ENCODE peak calls at places on chromosomes 2 and 18, in four cellular contexts. X is IMR-90, D is heart left ventricle, L is neural crest cell. V is an unnamed sample.

GRCh38 chr18:63177822-63178525 is 141.6 kb downstream of the BCL2 start:
- DNase-seq in L (no peak), X (no peak), D (no peak), V (no peak)

GRCh38 chr2:14081526-14081925 is 551.0 kb upstream of the LRATD1 start:
- DNase-seq in D (no peak), L (no peak), X (no peak), V (no peak)

GRCh38 chr2:102667072-102667471 is 47.7 kb downstream of the SLC9A2 start:
- DNase-seq in X (no peak), L (no peak), D (no peak), V (no peak)

GRCh38 chr2:238939074-238939473 is 91.2 kb downstream of the TWIST2 start:
- DNase-seq in L (no peak), D (no peak), X (no peak), V (no peak)

GRCh38 chr2:197296861-197297260 is 13.7 kb downstream of the ANKRD44 start:
- DNase-seq in L (no peak), D (no peak), X (no peak), V (no peak)

GRCh38 chr18:58549814-58550339 is 79.0 kb downstream of the ALPK2 start:
- DNase-seq in D (no peak), X (no peak), L (no peak), V (no peak)

GRCh38 chr2:26846881-26847662 is 860 bp upstream of the DPYSL5 start:
- DNase-seq in D (no peak), X (no peak), L (peak; percentile 29), V (peak; percentile 46)

GRCh38 chr2:142834003-142834402 is 43.5 kb upstream of the KYNU start:
- DNase-seq in X (peak; percentile 64), D (no peak), L (no peak), V (no peak)

GRCh38 chr2:121489284-121489683 is 41.4 kb upstream of the RNU4ATAC start:
- DNase-seq in L (no peak), D (no peak), X (peak; percentile 68), V (no peak)

GRCh38 chr2:150689600-150689999 is 202.1 kb upstream of the RND3 start:
- DNase-seq in L (no peak), D (no peak), X (no peak), V (no peak)

GRCh38 chr2:42830922-42831574 is 38.7 kb upstream of the HAAO start:
- DNase-seq in D (no peak), X (no peak), L (no peak), V (no peak)

GRCh38 chr18:79600141-79600540 is 79.5 kb upstream of the CTDP1 start:
- DNase-seq in D (no peak), L (no peak), X (no peak), V (peak; percentile 10)

GRCh38 chr2:32484907-32485306 is 128.1 kb downstream of the BIRC6 start:
- DNase-seq in D (no peak), X (peak; percentile 97), L (no peak), V (no peak)

GRCh38 chr2:19848029-19848750 is 53.6 kb downstream of the TTC32 start:
- DNase-seq in D (no peak), X (no peak), L (no peak), V (no peak)

GRCh38 chr18:73895701-73896100 is 251.9 kb downstream of the FBXO15 start:
- DNase-seq in L (no peak), X (no peak), D (no peak), V (no peak)

GRCh38 chr18:62585274-62586147 is 62.7 kb downstream of the ZCCHC2 start:
- DNase-seq in X (no peak), L (no peak), D (no peak), V (no peak)

GRCh38 chr2:109591236-109591635 is 22.5 kb downstream of the SEPTIN10 start:
- DNase-seq in L (no peak), X (no peak), D (no peak), V (no peak)

GRCh38 chr18:34977787-34978532 is 63.3 kb upstream of the MAPRE2 start:
- DNase-seq in D (peak; percentile 80), L (peak; percentile 28), X (peak; percentile 6), V (peak; percentile 86)

GRCh38 chr2:80748576-80748975 is 444.0 kb upstream of the LRRTM1 start:
- DNase-seq in L (no peak), X (no peak), D (no peak), V (no peak)

GRCh38 chr2:120110062-120110362 is 97.1 kb downstream of the EPB41L5 start:
- DNase-seq in X (no peak), D (no peak), L (no peak), V (no peak)

DNA sequence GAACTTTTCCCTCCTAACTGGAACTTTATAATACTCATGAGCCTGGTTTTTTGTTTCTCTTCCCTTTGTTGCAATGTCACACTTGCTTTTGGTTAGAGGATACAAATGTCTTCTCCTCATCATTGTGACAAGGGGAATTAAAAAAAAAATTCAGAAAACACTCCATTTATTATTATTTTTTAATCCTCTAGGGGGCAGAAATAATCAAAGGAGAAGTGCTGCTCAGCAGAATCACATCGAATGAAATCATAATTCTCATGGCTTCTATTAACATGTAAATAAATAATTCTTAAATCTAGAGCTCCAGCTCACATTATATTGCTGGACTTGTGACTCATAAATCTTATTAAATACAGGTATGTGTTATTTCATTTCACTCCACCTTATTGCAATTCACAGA is 273.8 kb downstream of the TRIB2 start:
- DNase-seq in D (no peak), X (no peak), L (no peak), V (no peak)
- TF ChIP-seq CTCF in D (no peak), X (peak; percentile 31), L (peak; percentile 42), V (no peak)

GRCh38 chr2:193240752-193241151 is 1046.0 kb upstream of the TMEFF2 start:
- DNase-seq in D (no peak), X (no peak), L (no peak), V (no peak)
- TF ChIP-seq CTCF in D (no peak), X (no peak), L (peak; percentile 60), V (peak; percentile 73)

GRCh38 chr2:85886141-85886540 is 2.6 kb downstream of the ST3GAL5 start:
- DNase-seq in X (no peak), D (no peak), L (no peak), V (no peak)

GRCh38 chr2:85888745-85889647 is at the start of gene ST3GAL5:
- DNase-seq in X (peak; percentile 75), L (peak; percentile 89), D (peak; percentile 97), V (peak; percentile 94)

GRCh38 chr2:85888020-85888744 is 608 bp downstream of the ST3GAL5 start:
- DNase-seq in D (no peak), L (no peak), X (no peak), V (peak; percentile 39)

GRCh38 chr2:85886585-85886984 is 2.2 kb downstream of the ST3GAL5 start:
- DNase-seq in L (no peak), D (no peak), X (peak; percentile 99), V (no peak)

DNA sequence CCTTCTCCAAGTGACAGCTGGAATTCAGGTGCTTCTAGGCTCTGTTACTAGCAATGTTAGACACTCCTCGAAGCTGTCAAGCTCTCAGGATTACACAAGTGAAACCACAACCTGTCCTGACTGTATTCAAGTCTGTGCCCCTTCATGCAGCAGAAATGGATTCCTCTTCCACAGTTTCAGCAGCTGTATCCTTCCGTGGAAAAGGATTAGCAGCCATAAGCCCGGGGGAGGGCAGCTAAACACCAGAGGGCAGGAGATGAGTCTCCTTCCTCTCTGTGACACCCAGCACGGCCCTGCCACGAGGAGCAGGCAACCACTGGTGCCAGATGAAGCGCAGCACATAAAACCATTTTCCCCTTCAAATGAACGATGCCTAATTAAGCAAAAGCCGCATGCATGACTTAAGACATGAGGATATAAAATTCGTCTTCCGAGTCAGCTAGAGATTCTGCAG is 1.2 kb downstream of the ST3GAL5 start:
- DNase-seq in X (peak; percentile 40), D (peak; percentile 74), L (no peak), V (peak; percentile 45)
- TF ChIP-seq CTCF in X (peak; percentile 20), D (no peak), L (peak; percentile 31), V (no peak)

GRCh38 chr18:32896781-32897547 is 124.1 kb upstream of the KLHL14 start:
- DNase-seq in X (no peak), L (no peak), D (no peak), V (no peak)

GRCh38 chr18:32902566-32903330 is 129.9 kb upstream of the KLHL14 start:
- DNase-seq in L (no peak), D (no peak), X (no peak), V (no peak)

GRCh38 chr18:32893915-32894314 is 121.1 kb upstream of the KLHL14 start:
- DNase-seq in D (no peak), L (no peak), X (no peak), V (no peak)

GRCh38 chr18:32899819-32900218 is 127.0 kb upstream of the KLHL14 start:
- DNase-seq in L (no peak), D (no peak), X (peak; percentile 4), V (no peak)
- TF ChIP-seq CTCF in L (no peak), D (no peak), X (no peak), V (no peak)

GRCh38 chr18:32677578-32677977 is 95.2 kb downstream of the KLHL14 start:
- DNase-seq in X (no peak), L (no peak), D (no peak), V (no peak)

GRCh38 chr18:32669549-32670165 is 103.2 kb downstream of the KLHL14 start:
- DNase-seq in X (no peak), D (no peak), L (no peak), V (no peak)

GRCh38 chr18:32670727-32671126 is 102.1 kb downstream of the KLHL14 start:
- DNase-seq in D (no peak), X (no peak), L (no peak), V (no peak)

GRCh38 chr18:32674491-32674890 is 98.3 kb downstream of the KLHL14 start:
- DNase-seq in L (no peak), X (no peak), D (no peak), V (no peak)
- TF ChIP-seq CTCF in L (peak; percentile 40), X (no peak), D (no peak), V (no peak)